ENCODE peak calls at places on chromosomes 16 and 17, in six cellular contexts. X is MCF 10A, M is heart left ventricle, U is iris pigment epithelial cell, I is ovary, A is bronchial epithelial cell. W is an unnamed sample.

GRCh38 chr17:39605492-39606433 is 2.0 kb downstream of the NEUROD2 start:
- DNase-seq in X (no peak), M (no peak), U (no peak), I (no peak), A (peak; percentile 18), W (no peak)

GRCh38 chr17:16158721-16159120 is 56.6 kb downstream of the NCOR1 start:
- DNase-seq in X (no peak), M (no peak), U (peak; percentile 7), I (no peak), A (no peak), W (no peak)

GRCh38 chr16:77169650-77170236 is 21.2 kb upstream of the MON1B start:
- DNase-seq in X (peak; percentile 74), M (no peak), U (peak; percentile 56), I (no peak), A (peak; percentile 42), W (peak; percentile 9)

GRCh38 chr17:6756425-6757012 is 673 bp downstream of the XAF1 start:
- DNase-seq in X (no peak), M (no peak), U (no peak), I (peak; percentile 41), A (no peak), W (no peak)

GRCh38 chr16:52773026-52773425 is 226.1 kb upstream of the TOX3 start:
- DNase-seq in X (no peak), M (no peak), U (no peak), I (no peak), A (no peak), W (no peak)

GRCh38 chr17:7266784-7267183 is 4.5 kb upstream of the CLDN7 start:
- DNase-seq in X (no peak), M (no peak), U (peak; percentile 41), I (no peak), A (peak; percentile 23), W (no peak)

GRCh38 chr17:59725691-59726090 is 18.2 kb downstream of the VMP1 start:
- DNase-seq in X (peak; percentile 60), M (no peak), U (peak; percentile 45), I (no peak), A (peak; percentile 46), W (peak; percentile 80)

GRCh38 chr17:17024778-17025300 is 17.4 kb upstream of the MPRIP start:
- DNase-seq in X (no peak), M (peak; percentile 38), U (no peak), I (peak; percentile 26), A (no peak), W (no peak)

GRCh38 chr16:84043486-84044107 is 1.0 kb upstream of the SLC38A8 start:
- DNase-seq in X (no peak), M (no peak), U (no peak), I (no peak), A (peak; percentile 11), W (no peak)

GRCh38 chr17:5203908-5204294 is 12.2 kb upstream of the ZNF594 start:
- DNase-seq in X (no peak), M (no peak), U (peak; percentile 80), I (no peak), A (peak; percentile 68), W (peak; percentile 68)

GRCh38 chr16:85978291-85978775 is 79.4 kb downstream of the IRF8 start:
- DNase-seq in X (no peak), M (no peak), U (no peak), I (no peak), A (no peak), W (no peak)

GRCh38 chr17:4485676-4486646 is 12.7 kb upstream of the SPNS2 start:
- DNase-seq in X (no peak), M (no peak), U (no peak), I (no peak), A (no peak), W (no peak)

GRCh38 chr17:55426851-55427586 is 5.4 kb upstream of the MMD start:
- DNase-seq in X (peak; percentile 56), M (no peak), U (peak; percentile 96), I (no peak), A (peak; percentile 54), W (peak; percentile 59)

GRCh38 chr17:5874486-5874885 is 195.7 kb upstream of the WSCD1 start:
- DNase-seq in X (no peak), M (no peak), U (no peak), I (no peak), A (no peak), W (no peak)

GRCh38 chr17:3976675-3977171 is 12.5 kb upstream of the ATP2A3 start:
- DNase-seq in X (peak; percentile 76), M (peak; percentile 87), U (no peak), I (peak; percentile 60), A (no peak), W (no peak)

GRCh38 chr17:2869604-2870003 is 73.4 kb downstream of the RAP1GAP2 start:
- DNase-seq in X (no peak), M (no peak), U (no peak), I (no peak), A (no peak), W (no peak)

GRCh38 chr16:63289834-63290460 is 1253.7 kb upstream of the CDH8 start:
- DNase-seq in X (peak; percentile 53), M (peak; percentile 23), U (peak; percentile 1), I (no peak), A (peak; percentile 1), W (peak; percentile 0)

GRCh38 chr17:82874011-82874835 is 34.4 kb upstream of the ZNF750 start:
- DNase-seq in X (peak; percentile 94), M (no peak), U (no peak), I (no peak), A (peak; percentile 96), W (no peak)

GRCh38 chr17:19014628-19015215 is 10.2 kb upstream of the FAM83G start:
- DNase-seq in X (no peak), M (no peak), U (no peak), I (no peak), A (peak; percentile 83), W (no peak)

GRCh38 chr17:68184141-68184571 is 63.7 kb upstream of the AMZ2 start:
- DNase-seq in X (peak; percentile 51), M (no peak), U (no peak), I (no peak), A (peak; percentile 47), W (no peak)

GRCh38 chr16:984736-985135 is 3.2 kb downstream of the SOX8 start:
- DNase-seq in X (no peak), M (no peak), U (no peak), I (no peak), A (no peak), W (no peak)

GRCh38 chr16:2983706-2984136 is 3.5 kb upstream of the PKMYT1 start:
- DNase-seq in X (peak; percentile 84), M (peak; percentile 82), U (peak; percentile 71), I (peak; percentile 89), A (peak; percentile 67), W (peak; percentile 72)

GRCh38 chr16:50408001-50408400 is 39.2 kb upstream of the BRD7 start:
- DNase-seq in X (no peak), M (no peak), U (no peak), I (no peak), A (no peak), W (no peak)

GRCh38 chr16:29784901-29785500 is 5.5 kb upstream of the KIF22 start:
- DNase-seq in X (no peak), M (peak; percentile 81), U (peak; percentile 57), I (peak; percentile 86), A (no peak), W (peak; percentile 50)

GRCh38 chr17:51347851-51348584 is 87.7 kb downstream of the UTP18 start:
- DNase-seq in X (no peak), M (no peak), U (no peak), I (no peak), A (no peak), W (no peak)

GRCh38 chr17:59830846-59831486 is 61.8 kb downstream of the TUBD1 start:
- DNase-seq in X (no peak), M (peak; percentile 10), U (no peak), I (no peak), A (peak; percentile 48), W (no peak)

GRCh38 chr16:62036101-62036806 is at the start of gene CDH8:
- DNase-seq in X (no peak), M (no peak), U (no peak), I (peak; percentile 38), A (no peak), W (peak; percentile 23)

GRCh38 chr17:1800240-1800639 is 29.5 kb downstream of the SMYD4 start:
- DNase-seq in X (no peak), M (no peak), U (no peak), I (peak; percentile 21), A (no peak), W (no peak)

GRCh38 chr17:11644265-11645212 is 46.3 kb downstream of the DNAH9 start:
- DNase-seq in X (peak; percentile 63), M (peak; percentile 49), U (peak; percentile 67), I (peak; percentile 52), A (peak; percentile 54), W (peak; percentile 53)

GRCh38 chr16:9297437-9298113 is 206.1 kb downstream of the HAPSTR1 start:
- DNase-seq in X (peak; percentile 2), M (peak; percentile 23), U (no peak), I (peak; percentile 30), A (no peak), W (no peak)

GRCh38 chr17:43324205-43324893 is 74.4 kb upstream of the ARL4D start:
- DNase-seq in X (no peak), M (no peak), U (no peak), I (no peak), A (no peak), W (peak; percentile 32)

W was measured in AG10803.